ENCODE peak calls at places on chromosomes 12 and 14, in ten cellular contexts. One of them, this sample, is unnamed.
A peak's percentile ranks its signal among the peaks of the same experiment; 100 is the strongest.

GRCh38 chr14:20671597-20672283 is 12.6 kb upstream of the RNASE4 start:
- DNase-seq in PC-3: peak; percentile 90
- DNase-seq in HCT116: no peak
- DNase-seq in right atrium auricular region: no peak
- DNase-seq in fibroblast of the aortic adventitia: no peak
- DNase-seq in AG10803: no peak
- DNase-seq in stomach: no peak
- DNase-seq in gastrocnemius medialis: no peak
- DNase-seq in ovary: no peak
- DNase-seq in retinal pigment epithelial cell: no peak
- DNase-seq in this sample: no peak

GRCh38 chr12:60191676-60192359 is 596.0 kb downstream of the SLC16A7 start:
- DNase-seq in HCT116: no peak
- DNase-seq in fibroblast of the aortic adventitia: peak; percentile 65
- DNase-seq in retinal pigment epithelial cell: no peak
- DNase-seq in right atrium auricular region: no peak
- DNase-seq in gastrocnemius medialis: no peak
- DNase-seq in AG10803: peak; percentile 41
- DNase-seq in PC-3: peak; percentile 55
- DNase-seq in ovary: no peak
- DNase-seq in stomach: no peak
- DNase-seq in this sample: no peak

GRCh38 chr14:99715266-99716000 is 31.3 kb downstream of the CYP46A1 start:
- DNase-seq in retinal pigment epithelial cell: no peak
- DNase-seq in stomach: no peak
- DNase-seq in HCT116: no peak
- DNase-seq in AG10803: no peak
- DNase-seq in right atrium auricular region: peak; percentile 46
- DNase-seq in PC-3: no peak
- DNase-seq in gastrocnemius medialis: no peak
- DNase-seq in ovary: no peak
- DNase-seq in fibroblast of the aortic adventitia: no peak
- DNase-seq in this sample: no peak

GRCh38 chr14:68158640-68159039 is 339.1 kb downstream of the RAD51B start:
- DNase-seq in right atrium auricular region: no peak
- DNase-seq in ovary: no peak
- DNase-seq in AG10803: peak; percentile 18
- DNase-seq in gastrocnemius medialis: no peak
- DNase-seq in HCT116: no peak
- DNase-seq in fibroblast of the aortic adventitia: peak; percentile 50
- DNase-seq in retinal pigment epithelial cell: no peak
- DNase-seq in PC-3: no peak
- DNase-seq in stomach: no peak
- DNase-seq in this sample: no peak

GRCh38 chr12:120235369-120236123 is 30.0 kb downstream of the PXN start:
- DNase-seq in HCT116: no peak
- DNase-seq in stomach: no peak
- DNase-seq in retinal pigment epithelial cell: no peak
- DNase-seq in fibroblast of the aortic adventitia: no peak
- DNase-seq in right atrium auricular region: no peak
- DNase-seq in ovary: no peak
- DNase-seq in AG10803: no peak
- DNase-seq in gastrocnemius medialis: no peak
- DNase-seq in PC-3: no peak
- DNase-seq in this sample: no peak

GRCh38 chr12:91327889-91328288 is 145.3 kb upstream of the DCN start:
- DNase-seq in PC-3: peak; percentile 44
- DNase-seq in HCT116: no peak
- DNase-seq in gastrocnemius medialis: no peak
- DNase-seq in ovary: no peak
- DNase-seq in retinal pigment epithelial cell: peak; percentile 36
- DNase-seq in right atrium auricular region: no peak
- DNase-seq in fibroblast of the aortic adventitia: peak; percentile 76
- DNase-seq in stomach: no peak
- DNase-seq in AG10803: peak; percentile 82
- DNase-seq in this sample: no peak

GRCh38 chr14:100677152-100677924 is 49.4 kb upstream of the DLK1 start:
- DNase-seq in fibroblast of the aortic adventitia: peak; percentile 20
- DNase-seq in retinal pigment epithelial cell: no peak
- DNase-seq in stomach: no peak
- DNase-seq in gastrocnemius medialis: no peak
- DNase-seq in right atrium auricular region: peak; percentile 67
- DNase-seq in HCT116: no peak
- DNase-seq in ovary: peak; percentile 84
- DNase-seq in PC-3: no peak
- DNase-seq in AG10803: peak; percentile 35
- DNase-seq in this sample: no peak

GRCh38 chr12:52063986-52064649 is 5.7 kb upstream of the ATG101 start:
- DNase-seq in retinal pigment epithelial cell: no peak
- DNase-seq in right atrium auricular region: peak; percentile 96
- DNase-seq in PC-3: peak; percentile 18
- DNase-seq in HCT116: no peak
- DNase-seq in gastrocnemius medialis: no peak
- DNase-seq in AG10803: peak; percentile 75
- DNase-seq in stomach: no peak
- DNase-seq in fibroblast of the aortic adventitia: peak; percentile 92
- DNase-seq in ovary: peak; percentile 85
- DNase-seq in this sample: no peak

GRCh38 chr14:73237786-73238261 is 518 bp downstream of the PAPLN start:
- DNase-seq in AG10803: no peak
- DNase-seq in retinal pigment epithelial cell: no peak
- DNase-seq in gastrocnemius medialis: no peak
- DNase-seq in right atrium auricular region: no peak
- DNase-seq in stomach: no peak
- DNase-seq in PC-3: no peak
- DNase-seq in HCT116: no peak
- DNase-seq in fibroblast of the aortic adventitia: no peak
- DNase-seq in ovary: no peak
- DNase-seq in this sample: peak; percentile 71

GRCh38 chr12:64544796-64545382 is 65.4 kb upstream of the RASSF3 start:
- DNase-seq in ovary: no peak
- DNase-seq in gastrocnemius medialis: no peak
- DNase-seq in AG10803: no peak
- DNase-seq in PC-3: no peak
- DNase-seq in HCT116: no peak
- DNase-seq in right atrium auricular region: no peak
- DNase-seq in fibroblast of the aortic adventitia: no peak
- DNase-seq in retinal pigment epithelial cell: no peak
- DNase-seq in stomach: no peak
- DNase-seq in this sample: no peak

GRCh38 chr14:68589447-68590232 is 203.2 kb downstream of the ZFP36L1 start:
- DNase-seq in PC-3: no peak
- DNase-seq in stomach: no peak
- DNase-seq in right atrium auricular region: no peak
- DNase-seq in ovary: peak; percentile 81
- DNase-seq in AG10803: peak; percentile 96
- DNase-seq in retinal pigment epithelial cell: no peak
- DNase-seq in fibroblast of the aortic adventitia: peak; percentile 97
- DNase-seq in gastrocnemius medialis: no peak
- DNase-seq in HCT116: no peak
- DNase-seq in this sample: no peak

GRCh38 chr14:51650721-51651387 is 856 bp upstream of the FRMD6 start:
- DNase-seq in gastrocnemius medialis: peak; percentile 6
- DNase-seq in ovary: peak; percentile 49
- DNase-seq in fibroblast of the aortic adventitia: no peak
- DNase-seq in right atrium auricular region: no peak
- DNase-seq in PC-3: peak; percentile 31
- DNase-seq in HCT116: no peak
- DNase-seq in AG10803: no peak
- DNase-seq in retinal pigment epithelial cell: no peak
- DNase-seq in stomach: no peak
- DNase-seq in this sample: no peak

GRCh38 chr14:35121026-35121886 is 534 bp downstream of the PPP2R3C start:
- DNase-seq in AG10803: peak; percentile 6
- DNase-seq in PC-3: no peak
- DNase-seq in HCT116: no peak
- DNase-seq in stomach: no peak
- DNase-seq in retinal pigment epithelial cell: no peak
- DNase-seq in fibroblast of the aortic adventitia: peak; percentile 32
- DNase-seq in ovary: no peak
- DNase-seq in gastrocnemius medialis: no peak
- DNase-seq in right atrium auricular region: no peak
- DNase-seq in this sample: no peak

GRCh38 chr14:101077511-101078074 is 174.1 kb upstream of the RTL1 start:
- DNase-seq in AG10803: no peak
- DNase-seq in HCT116: no peak
- DNase-seq in ovary: no peak
- DNase-seq in gastrocnemius medialis: no peak
- DNase-seq in stomach: peak; percentile 13
- DNase-seq in right atrium auricular region: peak; percentile 52
- DNase-seq in PC-3: no peak
- DNase-seq in retinal pigment epithelial cell: peak; percentile 10
- DNase-seq in fibroblast of the aortic adventitia: no peak
- DNase-seq in this sample: no peak

GRCh38 chr14:87434680-87435079 is 558.3 kb downstream of the GALC start:
- DNase-seq in stomach: no peak
- DNase-seq in fibroblast of the aortic adventitia: no peak
- DNase-seq in HCT116: no peak
- DNase-seq in PC-3: no peak
- DNase-seq in AG10803: no peak
- DNase-seq in ovary: no peak
- DNase-seq in retinal pigment epithelial cell: no peak
- DNase-seq in right atrium auricular region: no peak
- DNase-seq in gastrocnemius medialis: no peak
- DNase-seq in this sample: no peak

GRCh38 chr12:123034865-123035264 is 54.4 kb downstream of the ARL6IP4 start:
- DNase-seq in ovary: no peak
- DNase-seq in PC-3: peak; percentile 88
- DNase-seq in gastrocnemius medialis: no peak
- DNase-seq in HCT116: no peak
- DNase-seq in AG10803: peak; percentile 50
- DNase-seq in fibroblast of the aortic adventitia: peak; percentile 34
- DNase-seq in stomach: no peak
- DNase-seq in right atrium auricular region: no peak
- DNase-seq in retinal pigment epithelial cell: no peak
- DNase-seq in this sample: no peak

GRCh38 chr12:55820679-55821078 is 2.8 kb downstream of the ORMDL2 start:
- DNase-seq in fibroblast of the aortic adventitia: peak; percentile 25
- DNase-seq in PC-3: peak; percentile 31
- DNase-seq in gastrocnemius medialis: no peak
- DNase-seq in AG10803: no peak
- DNase-seq in ovary: no peak
- DNase-seq in stomach: no peak
- DNase-seq in retinal pigment epithelial cell: no peak
- DNase-seq in right atrium auricular region: no peak
- DNase-seq in HCT116: no peak
- DNase-seq in this sample: no peak
- TF ChIP-seq CTCF in fibroblast of the aortic adventitia: peak; percentile 28
- TF ChIP-seq CTCF in PC-3: peak; percentile 60
- TF ChIP-seq CTCF in gastrocnemius medialis: no peak
- TF ChIP-seq CTCF in AG10803: peak; percentile 36
- TF ChIP-seq CTCF in ovary: no peak
- TF ChIP-seq CTCF in stomach: no peak
- TF ChIP-seq CTCF in retinal pigment epithelial cell: peak; percentile 36
- TF ChIP-seq CTCF in right atrium auricular region: no peak
- TF ChIP-seq CTCF in HCT116: peak; percentile 49
- TF ChIP-seq CTCF in this sample: no peak

GRCh38 chr12:30515351-30515750 is 180.3 kb downstream of the IPO8 start:
- DNase-seq in stomach: no peak
- DNase-seq in fibroblast of the aortic adventitia: peak; percentile 40
- DNase-seq in right atrium auricular region: no peak
- DNase-seq in AG10803: no peak
- DNase-seq in ovary: no peak
- DNase-seq in retinal pigment epithelial cell: no peak
- DNase-seq in PC-3: peak; percentile 6
- DNase-seq in gastrocnemius medialis: no peak
- DNase-seq in HCT116: peak; percentile 2
- DNase-seq in this sample: no peak
- TF ChIP-seq CTCF in stomach: no peak
- TF ChIP-seq CTCF in fibroblast of the aortic adventitia: peak; percentile 19
- TF ChIP-seq CTCF in right atrium auricular region: peak; percentile 59
- TF ChIP-seq CTCF in AG10803: no peak
- TF ChIP-seq CTCF in ovary: no peak
- TF ChIP-seq CTCF in retinal pigment epithelial cell: peak; percentile 27
- TF ChIP-seq CTCF in PC-3: peak; percentile 53
- TF ChIP-seq CTCF in gastrocnemius medialis: no peak
- TF ChIP-seq CTCF in HCT116: no peak
- TF ChIP-seq CTCF in this sample: no peak

GRCh38 chr14:29926701-29927595 is 699 bp downstream of the PRKD1 start:
- DNase-seq in stomach: peak; percentile 67
- DNase-seq in fibroblast of the aortic adventitia: peak; percentile 32
- DNase-seq in retinal pigment epithelial cell: no peak
- DNase-seq in ovary: peak; percentile 71
- DNase-seq in AG10803: peak; percentile 52
- DNase-seq in HCT116: no peak
- DNase-seq in gastrocnemius medialis: no peak
- DNase-seq in PC-3: peak; percentile 53
- DNase-seq in right atrium auricular region: peak; percentile 65
- DNase-seq in this sample: peak; percentile 37
- TF ChIP-seq CTCF in stomach: no peak
- TF ChIP-seq CTCF in fibroblast of the aortic adventitia: no peak
- TF ChIP-seq CTCF in retinal pigment epithelial cell: peak; percentile 23
- TF ChIP-seq CTCF in ovary: no peak
- TF ChIP-seq CTCF in AG10803: no peak
- TF ChIP-seq CTCF in HCT116: no peak
- TF ChIP-seq CTCF in gastrocnemius medialis: no peak
- TF ChIP-seq CTCF in PC-3: no peak
- TF ChIP-seq CTCF in right atrium auricular region: peak; percentile 26
- TF ChIP-seq CTCF in this sample: no peak

GRCh38 chr14:70265422-70265821 is 76.7 kb upstream of the SLC8A3 start:
- DNase-seq in stomach: no peak
- DNase-seq in AG10803: no peak
- DNase-seq in HCT116: no peak
- DNase-seq in fibroblast of the aortic adventitia: no peak
- DNase-seq in PC-3: no peak
- DNase-seq in gastrocnemius medialis: no peak
- DNase-seq in right atrium auricular region: no peak
- DNase-seq in retinal pigment epithelial cell: no peak
- DNase-seq in ovary: no peak
- DNase-seq in this sample: no peak

GRCh38 chr14:70268760-70269159 is 80.0 kb upstream of the SLC8A3 start:
- DNase-seq in HCT116: no peak
- DNase-seq in fibroblast of the aortic adventitia: no peak
- DNase-seq in ovary: no peak
- DNase-seq in PC-3: no peak
- DNase-seq in AG10803: no peak
- DNase-seq in stomach: no peak
- DNase-seq in right atrium auricular region: no peak
- DNase-seq in retinal pigment epithelial cell: no peak
- DNase-seq in gastrocnemius medialis: no peak
- DNase-seq in this sample: no peak

GRCh38 chr14:70269582-70269981 is 80.8 kb upstream of the SLC8A3 start:
- DNase-seq in AG10803: no peak
- DNase-seq in right atrium auricular region: no peak
- DNase-seq in ovary: no peak
- DNase-seq in fibroblast of the aortic adventitia: no peak
- DNase-seq in retinal pigment epithelial cell: no peak
- DNase-seq in gastrocnemius medialis: no peak
- DNase-seq in PC-3: no peak
- DNase-seq in HCT116: no peak
- DNase-seq in stomach: no peak
- DNase-seq in this sample: no peak

DNA sequence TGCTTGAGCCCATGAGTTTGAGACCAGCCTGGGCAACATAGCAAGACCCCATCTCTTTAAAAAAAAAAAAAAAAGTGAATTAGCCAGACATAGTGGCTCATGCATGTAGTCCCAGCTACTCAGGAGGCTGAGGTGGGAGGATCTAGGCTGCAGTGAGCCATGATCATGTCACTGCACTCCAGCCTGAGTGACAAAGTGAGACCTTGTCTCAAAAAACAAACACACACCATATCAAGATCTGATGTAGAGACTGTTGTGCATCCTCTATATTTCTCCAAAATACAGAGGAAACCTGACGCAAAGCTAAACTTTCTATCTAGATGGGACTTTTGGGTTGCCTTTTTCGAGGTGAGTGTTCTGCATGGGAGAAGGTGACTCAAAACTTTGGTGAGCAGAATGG is 77.4 kb upstream of the SLC8A3 start:
- DNase-seq in PC-3: no peak
- DNase-seq in retinal pigment epithelial cell: no peak
- DNase-seq in stomach: no peak
- DNase-seq in ovary: no peak
- DNase-seq in fibroblast of the aortic adventitia: no peak
- DNase-seq in HCT116: no peak
- DNase-seq in gastrocnemius medialis: no peak
- DNase-seq in right atrium auricular region: no peak
- DNase-seq in AG10803: no peak
- DNase-seq in this sample: no peak
- TF ChIP-seq CTCF in PC-3: no peak
- TF ChIP-seq CTCF in retinal pigment epithelial cell: no peak
- TF ChIP-seq CTCF in stomach: no peak
- TF ChIP-seq CTCF in ovary: no peak
- TF ChIP-seq CTCF in fibroblast of the aortic adventitia: no peak
- TF ChIP-seq CTCF in HCT116: no peak
- TF ChIP-seq CTCF in gastrocnemius medialis: no peak
- TF ChIP-seq CTCF in right atrium auricular region: no peak
- TF ChIP-seq CTCF in AG10803: no peak
- TF ChIP-seq CTCF in this sample: no peak

This sample was measured in GM20000.